ENCODE peak calls at places on chromosomes 5 and 9, in seven cellular contexts. N is DMS 273 treated with DMSO at 0.1 percent for 48 hours, X is WTC11, P is iris pigment epithelial cell, S is NCI-H2029, O is RWPE1, B is left lung. M is an unnamed sample.

GRCh38 chr5:168227001-168227400 is 64.4 kb upstream of the WWC1 start:
- DNase-seq in O (peak), X (no peak), B (no peak), N (no peak), S (no peak), P (peak), M (peak)

GRCh38 chr5:62284946-62285891 is 20.8 kb upstream of the KIF2A start:
- DNase-seq in O (no peak), N (no peak), B (no peak), S (no peak), X (no peak), P (no peak), M (no peak)

GRCh38 chr9:109063765-109064164 is 50.5 kb upstream of the CTNNAL1 start:
- DNase-seq in X (no peak), N (no peak), S (no peak), P (peak), B (no peak), O (no peak), M (no peak)

GRCh38 chr9:38318755-38319495 is 73.6 kb upstream of the ALDH1B1 start:
- DNase-seq in P (peak), S (no peak), N (no peak), X (no peak), O (no peak), B (no peak), M (no peak)

GRCh38 chr9:136274786-136275654 is 28.9 kb downstream of the CCDC187 start:
- DNase-seq in P (no peak), S (no peak), N (no peak), O (no peak), B (peak), X (no peak), M (no peak)

GRCh38 chr5:33476992-33477391 is 36.2 kb downstream of the TARS1 start:
- DNase-seq in O (no peak), N (no peak), P (peak), X (no peak), B (no peak), S (no peak), M (no peak)

GRCh38 chr9:110573305-110573704 is 6.2 kb downstream of the SVEP1 start:
- DNase-seq in S (no peak), N (no peak), O (no peak), B (no peak), X (no peak), P (no peak), M (no peak)

GRCh38 chr9:90060256-90060655 is 455.4 kb downstream of the GADD45G start:
- DNase-seq in X (no peak), S (no peak), O (no peak), P (no peak), B (no peak), N (no peak), M (no peak)

M was measured in MCF 10A.